ENCODE peak calls at places on chromosome 13, in five cellular contexts. F is MM.1S, P is DND-41, E is neural progenitor cell, U is fibroblast of lung. O is an unnamed sample.

GRCh38 chr13:93116809-93117208 is 109.8 kb upstream of the GPC6 start:
- DNase-seq in F (peak), P (no peak), E (no peak), U (no peak), O (no peak)

GRCh38 chr13:23889598-23890224 is 511 bp upstream of the MIPEP start:
- DNase-seq in F (no peak), P (no peak), E (peak), U (peak), O (no peak)

GRCh38 chr13:45119469-45119989 is 781 bp upstream of the GTF2F2 start:
- DNase-seq in F (peak), P (peak), E (peak), U (peak), O (peak)

GRCh38 chr13:86562876-86563275 is 763.7 kb upstream of the SLITRK6 start:
- DNase-seq in F (no peak), P (no peak), E (no peak), U (peak), O (no peak)

GRCh38 chr13:44331446-44331845 is 42.2 kb upstream of the SERP2 start:
- DNase-seq in F (no peak), P (no peak), E (no peak), U (peak), O (no peak)

GRCh38 chr13:28753208-28753892 is 34.6 kb upstream of the SLC46A3 start:
- DNase-seq in F (no peak), P (peak), E (no peak), U (peak), O (peak)

GRCh38 chr13:25141042-25141441 is 31.0 kb downstream of the AMER2 start:
- DNase-seq in F (no peak), P (no peak), E (no peak), U (no peak), O (no peak)

GRCh38 chr13:104900186-104900817 is 1635.2 kb downstream of the EFNB2 start:
- DNase-seq in F (no peak), P (no peak), E (no peak), U (no peak), O (no peak)

GRCh38 chr13:82480415-82480814 is 1401.9 kb downstream of the SLITRK1 start:
- DNase-seq in F (peak), P (no peak), E (peak), U (no peak), O (no peak)

GRCh38 chr13:51148952-51149573 is 38.0 kb upstream of the C13orf42 start:
- DNase-seq in F (no peak), P (no peak), E (peak), U (peak), O (peak)

GRCh38 chr13:48559638-48560320 is 26.9 kb upstream of the RCBTB2 start:
- DNase-seq in F (no peak), P (no peak), E (no peak), U (peak), O (peak)

GRCh38 chr13:95791084-95791722 is 114.3 kb downstream of the DNAJC3 start:
- DNase-seq in F (no peak), P (no peak), E (no peak), U (no peak), O (no peak)

GRCh38 chr13:95787356-95788099 is 110.6 kb downstream of the DNAJC3 start:
- DNase-seq in F (no peak), P (no peak), E (no peak), U (no peak), O (no peak)

GRCh38 chr13:95784891-95785290 is 108.0 kb downstream of the DNAJC3 start:
- DNase-seq in F (no peak), P (no peak), E (no peak), U (peak), O (peak)

GRCh38 chr13:95784161-95784880 is 107.4 kb downstream of the DNAJC3 start:
- DNase-seq in F (no peak), P (no peak), E (no peak), U (peak), O (peak)

DNA sequence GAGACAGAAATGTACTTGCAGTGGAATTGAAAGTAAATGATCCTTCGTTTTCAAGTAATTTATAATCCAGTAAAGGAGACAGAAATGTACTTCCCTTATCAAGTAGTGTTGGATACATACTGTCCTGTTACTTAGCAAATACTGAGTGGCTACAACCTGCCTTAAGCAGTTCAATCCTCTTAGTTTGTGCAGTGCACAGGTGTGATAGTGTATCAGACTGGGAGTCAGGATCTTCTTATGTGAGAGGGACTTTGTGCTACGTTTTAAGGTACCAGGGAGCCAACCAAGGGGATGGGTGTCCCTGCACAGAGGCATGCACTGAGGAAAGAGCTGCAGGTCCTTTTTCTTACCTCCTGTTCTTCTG is 111.1 kb downstream of the DNAJC3 start:
- DNase-seq in F (no peak), P (no peak), E (no peak), U (no peak), O (no peak)
- H3K4me2 ChIP-seq in F (no peak), P (no peak), E (no peak), U (no peak), O (no peak)

GRCh38 chr13:103557878-103558277 is 491.7 kb upstream of the SLC10A2 start:
- DNase-seq in F (no peak), P (no peak), E (no peak), U (no peak), O (no peak)
- H2AFZ ChIP-seq in F (no peak), P (no peak), E (no peak), U (no peak), O (no peak)

GRCh38 chr13:114309806-114310410 is 4.4 kb upstream of the CHAMP1 start:
- DNase-seq in F (peak), P (no peak), E (peak), U (no peak), O (no peak)

GRCh38 chr13:114311387-114311786 is 2.9 kb upstream of the CHAMP1 start:
- DNase-seq in F (no peak), P (no peak), E (no peak), U (no peak), O (no peak)

GRCh38 chr13:114310961-114311360 is 3.3 kb upstream of the CHAMP1 start:
- DNase-seq in F (no peak), P (no peak), E (no peak), U (peak), O (no peak)

GRCh38 chr13:114313061-114313860 is 1.0 kb upstream of the CHAMP1 start:
- DNase-seq in F (peak), P (no peak), E (no peak), U (peak), O (no peak)

DNA sequence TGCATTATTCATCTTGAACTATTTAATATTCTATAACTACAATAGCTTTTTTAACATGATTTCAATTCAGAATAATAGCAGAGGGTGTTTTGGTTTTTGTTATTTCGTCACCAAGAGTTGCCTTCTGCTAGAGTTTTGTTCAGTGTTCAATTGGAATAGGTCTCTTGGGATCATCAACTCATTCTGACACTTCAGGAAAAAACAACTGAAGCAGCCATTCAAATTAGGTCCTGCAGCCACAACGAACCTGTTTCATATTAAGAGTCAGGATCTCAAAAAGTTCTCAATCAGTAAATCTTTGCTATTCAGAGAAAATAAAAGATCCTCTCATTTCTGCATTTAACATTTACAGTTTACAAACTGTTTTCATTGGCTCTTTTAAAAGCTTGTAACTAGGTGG is 2.4 kb upstream of the CHAMP1 start:
- DNase-seq in F (no peak), P (no peak), E (no peak), U (no peak), O (no peak)
- H3K4me2 ChIP-seq in F (no peak), P (no peak), E (no peak), U (no peak), O (no peak)

GRCh38 chr13:31351376-31351775 is 151.6 kb downstream of the B3GLCT start:
- DNase-seq in F (no peak), P (no peak), E (no peak), U (no peak), O (no peak)

GRCh38 chr13:31355001-31355400 is 155.2 kb downstream of the B3GLCT start:
- DNase-seq in F (no peak), P (no peak), E (no peak), U (no peak), O (no peak)

GRCh38 chr13:31349156-31349555 is 149.4 kb downstream of the B3GLCT start:
- DNase-seq in F (no peak), P (no peak), E (no peak), U (no peak), O (no peak)

GRCh38 chr13:31350560-31350959 is 150.8 kb downstream of the B3GLCT start:
- DNase-seq in F (no peak), P (no peak), E (no peak), U (no peak), O (no peak)

DNA sequence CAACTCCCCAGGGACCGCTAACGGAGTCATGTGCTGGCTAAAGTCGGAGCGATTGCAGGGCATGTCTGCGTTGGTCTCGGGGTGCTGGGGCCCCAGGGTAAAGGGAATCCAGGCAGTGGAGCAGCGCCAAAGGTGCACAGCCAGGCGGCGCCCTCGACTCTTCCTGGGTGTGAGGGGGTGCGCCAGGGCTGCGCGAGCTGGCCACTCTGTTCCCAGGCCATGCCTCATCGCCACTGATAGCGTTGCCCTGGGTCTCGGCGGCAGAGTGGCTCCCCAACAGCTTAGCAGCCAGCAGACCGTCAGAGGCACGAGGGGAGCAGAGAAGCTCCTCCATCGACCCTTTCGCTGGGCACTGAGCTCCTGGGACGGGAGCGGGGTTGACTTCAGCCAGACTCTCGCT is 152.7 kb downstream of the B3GLCT start:
- DNase-seq in F (no peak), P (no peak), E (no peak), U (no peak), O (no peak)
- H2AFZ ChIP-seq in F (no peak), P (no peak), E (no peak), U (no peak), O (no peak)

GRCh38 chr13:97229699-97230098 is 7.6 kb downstream of the MBNL2 start:
- DNase-seq in F (no peak), P (no peak), E (no peak), U (no peak), O (no peak)
- H3K4me2 ChIP-seq in F (no peak), P (no peak), E (no peak), U (no peak), O (no peak)

GRCh38 chr13:110572778-110573118 is 11.2 kb upstream of the RAB20 start:
- DNase-seq in F (no peak), P (no peak), E (no peak), U (no peak), O (no peak)

GRCh38 chr13:110576070-110576394 is 14.5 kb upstream of the RAB20 start:
- DNase-seq in F (no peak), P (no peak), E (no peak), U (no peak), O (no peak)

GRCh38 chr13:110574161-110574560 is 12.6 kb upstream of the RAB20 start:
- DNase-seq in F (no peak), P (no peak), E (no peak), U (no peak), O (peak)

GRCh38 chr13:110576736-110577476 is 15.4 kb upstream of the RAB20 start:
- DNase-seq in F (no peak), P (no peak), E (no peak), U (no peak), O (peak)

GRCh38 chr13:110575322-110576069 is 14.0 kb upstream of the RAB20 start:
- DNase-seq in F (no peak), P (no peak), E (peak), U (peak), O (no peak)
- H2AFZ ChIP-seq in F (peak), P (no peak), E (no peak), U (no peak), O (no peak)

DNA sequence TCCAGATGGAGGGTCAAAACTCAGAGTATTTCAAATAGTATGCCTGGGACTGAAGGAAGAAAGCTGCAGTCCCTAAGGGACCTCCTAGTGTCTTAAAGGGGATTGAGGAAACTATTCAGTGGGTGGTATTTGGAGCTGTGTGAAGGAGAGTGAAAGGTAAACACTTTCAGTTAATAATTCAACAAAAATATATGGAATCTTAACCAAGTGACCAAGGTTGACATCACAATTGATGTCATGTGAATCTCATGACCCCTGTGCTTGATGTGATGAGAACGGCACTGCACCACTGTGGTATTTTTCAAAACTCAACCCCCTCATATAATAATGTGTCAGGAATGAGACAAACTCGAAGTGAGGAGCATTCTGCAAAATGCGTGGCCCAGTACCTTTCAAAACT is 553.7 kb downstream of the RFC3 start:
- DNase-seq in F (no peak), P (no peak), E (no peak), U (peak), O (no peak)
- H3K4me2 ChIP-seq in F (no peak), P (no peak), E (no peak), U (no peak), O (no peak)

O was measured in mammary epithelial cell.